ENCODE peak calls at places on chromosomes 6 and 20, in five cellular contexts. Y, E, H, X and T are unnamed samples.

GRCh38 chr6:142088858-142089216 is 43.9 kb upstream of the GJE1 start:
- DNase-seq in H (no peak), E (peak), Y (peak), X (peak), T (no peak)

GRCh38 chr20:47985092-47985850 is 200.0 kb upstream of the SULF2 start:
- DNase-seq in Y (peak), X (peak), H (no peak), E (no peak), T (no peak)

GRCh38 chr6:154488802-154489437 is 21.6 kb downstream of the CNKSR3 start:
- DNase-seq in Y (no peak), H (no peak), E (no peak), X (no peak), T (no peak)

GRCh38 chr6:166076625-166077024 is 91.0 kb downstream of the TBXT start:
- DNase-seq in H (no peak), E (peak), X (no peak), Y (no peak), T (no peak)

GRCh38 chr6:75135447-75135846 is 70.4 kb downstream of the COL12A1 start:
- DNase-seq in E (no peak), H (no peak), Y (no peak), X (no peak), T (no peak)

GRCh38 chr6:31794294-31794865 is 1.2 kb downstream of the VARS1 start:
- DNase-seq in X (peak), E (peak), Y (peak), H (no peak), T (peak)

GRCh38 chr6:40192516-40192915 is 258.3 kb upstream of the MOCS1 start:
- DNase-seq in H (no peak), E (no peak), X (no peak), Y (no peak), T (no peak)

GRCh38 chr20:48329676-48330644 is 497.8 kb downstream of the PREX1 start:
- DNase-seq in Y (peak), X (peak), H (no peak), E (peak), T (no peak)

GRCh38 chr6:10268111-10268510 is 146.8 kb downstream of the TFAP2A start:
- DNase-seq in E (no peak), X (no peak), H (no peak), Y (no peak), T (no peak)

GRCh38 chr20:38872491-38873049 is 53.6 kb upstream of the FAM83D start:
- DNase-seq in X (no peak), Y (no peak), E (no peak), H (no peak), T (no peak)

GRCh38 chr6:112251170-112251945 is 3.0 kb downstream of the LAMA4 start:
- DNase-seq in X (no peak), H (no peak), Y (no peak), E (no peak), T (no peak)

GRCh38 chr20:46970937-46971630 is 76.4 kb downstream of the EYA2 start:
- DNase-seq in Y (peak), H (no peak), X (peak), E (peak), T (peak)

GRCh38 chr6:25842526-25842925 is 10.7 kb upstream of the SLC17A1 start:
- DNase-seq in Y (no peak), E (no peak), H (no peak), X (no peak), T (no peak)

GRCh38 chr6:20755631-20756030 is 221.4 kb downstream of the CDKAL1 start:
- DNase-seq in H (no peak), E (no peak), X (no peak), Y (no peak), T (no peak)

GRCh38 chr6:133359256-133359655 is 118.1 kb downstream of the EYA4 start:
- DNase-seq in H (no peak), E (no peak), Y (no peak), X (no peak), T (no peak)

GRCh38 chr6:74574794-74575193 is 631.1 kb downstream of the COL12A1 start:
- DNase-seq in E (peak), H (no peak), X (peak), Y (peak), T (peak)

GRCh38 chr20:49478754-49479689 is 3.4 kb downstream of the KCNB1 start:
- DNase-seq in Y (no peak), H (no peak), E (no peak), X (no peak), T (no peak)

GRCh38 chr6:107118976-107119375 is 3.7 kb upstream of the BEND3 start:
- DNase-seq in Y (peak), X (no peak), H (no peak), E (peak), T (peak)

GRCh38 chr6:126811307-126811706 is 307.2 kb upstream of the RSPO3 start:
- DNase-seq in X (no peak), Y (no peak), E (no peak), H (no peak), T (no peak)

GRCh38 chr6:33412140-33413009 is 1.6 kb downstream of the PHF1 start:
- DNase-seq in Y (no peak), H (no peak), X (no peak), E (no peak), T (no peak)